ENCODE peak calls at places on chromosomes 11 and 22, in six cellular contexts. R is A549, H is IMR-90, Z is mammary epithelial cell, B is stomach, Y is lower lobe of right lung. A is an unnamed sample.

GRCh38 chr11:60985991-60986915 is 14.8 kb downstream of the CD6 start:
- DNase-seq in Y (peak; percentile 81), Z (peak; percentile 88), R (no peak), H (peak; percentile 46), B (peak; percentile 76), A (no peak)

GRCh38 chr11:86047275-86047991 is 21.5 kb downstream of the PICALM start:
- DNase-seq in Y (no peak), R (no peak), B (no peak), H (peak; percentile 54), Z (peak; percentile 78), A (no peak)

GRCh38 chr11:104918113-104918824 is 20.0 kb upstream of the CASP12 start:
- DNase-seq in H (peak; percentile 93), R (no peak), Z (peak; percentile 11), B (no peak), Y (no peak), A (no peak)

GRCh38 chr11:36574486-36574885 is 6.7 kb downstream of the RAG1 start:
- DNase-seq in B (no peak), Z (no peak), Y (no peak), H (no peak), R (no peak), A (no peak)

GRCh38 chr11:1521382-1522080 is 35.0 kb upstream of the MOB2 start:
- DNase-seq in Y (no peak), H (no peak), Z (no peak), R (no peak), B (no peak), A (no peak)

GRCh38 chr11:103907548-103908455 is 128.6 kb upstream of the DDI1 start:
- DNase-seq in H (peak; percentile 68), Y (no peak), B (no peak), Z (peak; percentile 6), R (no peak), A (no peak)

GRCh38 chr11:62602141-62603071 is 741 bp upstream of the MTA2 start:
- DNase-seq in Z (no peak), H (peak; percentile 46), Y (peak; percentile 78), R (no peak), B (peak; percentile 65), A (peak; percentile 67)

GRCh38 chr11:134791102-134791501 is 379.1 kb upstream of the B3GAT1 start:
- DNase-seq in H (no peak), Y (no peak), B (no peak), Z (no peak), R (no peak), A (no peak)

GRCh38 chr11:11579012-11579755 is 42.6 kb downstream of the GALNT18 start:
- DNase-seq in B (no peak), R (no peak), Z (no peak), Y (peak; percentile 54), H (no peak), A (no peak)

GRCh38 chr11:2954263-2954662 is 25.0 kb upstream of the PHLDA2 start:
- DNase-seq in B (no peak), Z (no peak), R (no peak), H (peak; percentile 18), Y (no peak), A (no peak)

GRCh38 chr11:48169259-48169658 is 47.4 kb upstream of the OR4B1 start:
- DNase-seq in R (no peak), Y (no peak), Z (no peak), B (no peak), H (no peak), A (no peak)

GRCh38 chr11:871472-871871 is 28.8 kb downstream of the TSPAN4 start:
- DNase-seq in B (no peak), Z (no peak), H (no peak), Y (no peak), R (no peak), A (no peak)

GRCh38 chr11:93032580-93032979 is 63.1 kb downstream of the MTNR1B start:
- DNase-seq in B (no peak), H (peak; percentile 30), R (no peak), Y (no peak), Z (peak; percentile 58), A (no peak)

GRCh38 chr22:17109113-17109865 is 11.9 kb downstream of the TMEM121B start:
- DNase-seq in H (no peak), Y (no peak), R (no peak), Z (no peak), B (no peak), A (no peak)

GRCh38 chr11:124896821-124897391 is 759 bp downstream of the ROBO4 start:
- DNase-seq in Z (no peak), B (no peak), H (no peak), Y (no peak), R (no peak), A (no peak)

GRCh38 chr11:2178906-2179494 is 7.4 kb upstream of the TH start:
- DNase-seq in R (no peak), H (peak; percentile 37), Z (peak; percentile 82), B (no peak), Y (no peak), A (no peak)

GRCh38 chr11:95625164-95626017 is 164.2 kb downstream of the FAM76B start:
- DNase-seq in Y (no peak), R (no peak), H (no peak), Z (no peak), B (no peak), A (no peak)

GRCh38 chr11:17405232-17406005 is 17.0 kb upstream of the KCNJ11 start:
- DNase-seq in R (peak; percentile 47), H (peak; percentile 7), B (peak; percentile 91), Z (peak; percentile 30), Y (peak; percentile 81), A (peak; percentile 47)

GRCh38 chr11:86416494-86416893 is 41.8 kb downstream of the CCDC81 start:
- DNase-seq in B (no peak), H (peak; percentile 60), Z (no peak), Y (no peak), R (no peak), A (no peak)

GRCh38 chr22:24424001-24424900 is 3.1 kb upstream of the ADORA2A start:
- DNase-seq in B (no peak), H (no peak), R (no peak), Y (peak; percentile 62), Z (no peak), A (no peak)

GRCh38 chr11:29879560-29879959 is 137.3 kb downstream of the KCNA4 start:
- DNase-seq in Y (no peak), H (no peak), Z (no peak), B (no peak), R (no peak), A (no peak)

GRCh38 chr11:9735236-9735635 is 71.4 kb downstream of the SWAP70 start:
- DNase-seq in R (no peak), Y (no peak), Z (no peak), H (no peak), B (no peak), A (no peak)

GRCh38 chr22:28582806-28583205 is 96.8 kb downstream of the TTC28 start:
- DNase-seq in Z (peak; percentile 42), H (peak; percentile 81), R (no peak), Y (no peak), B (no peak), A (no peak)

GRCh38 chr22:44091021-44091721 is 67.1 kb downstream of the PARVB start:
- DNase-seq in Y (no peak), H (no peak), Z (no peak), R (peak; percentile 32), B (no peak), A (no peak)

GRCh38 chr11:118437046-118437735 is 899 bp downstream of the KMT2A start:
- DNase-seq in Z (peak; percentile 59), R (peak; percentile 28), Y (peak; percentile 50), B (no peak), H (peak; percentile 35), A (peak; percentile 69)
- H3K4me1 ChIP-seq in Z (peaks cover 31% of the 10 kb centered on the region), R (peaks cover 31% of the 10 kb centered on the region), Y (peaks cover 50% of the 10 kb centered on the region), B (peaks cover 33% of the 10 kb centered on the region), H (peaks cover 11% of the 10 kb centered on the region), A (no peaks in the 10 kb centered on the region)

GRCh38 chr11:131633978-131634377 is 263.6 kb downstream of the NTM start:
- DNase-seq in Y (no peak), B (no peak), H (no peak), Z (no peak), R (no peak), A (no peak)
- H3K27ac ChIP-seq in Y (no peak overlapping the region), B (no peak overlapping the region), H (no peak overlapping the region), Z (no peak overlapping the region), R (no peak overlapping the region), A (no peak overlapping the region)

GRCh38 chr22:49028111-49028510 is 799.6 kb downstream of the BRD1 start:
- DNase-seq in B (no peak), Y (peak; percentile 30), R (no peak), Z (no peak), H (no peak), A (no peak)

GRCh38 chr22:49027122-49027670 is 800.5 kb downstream of the BRD1 start:
- DNase-seq in R (no peak), Z (no peak), Y (peak; percentile 38), B (no peak), H (no peak), A (no peak)

GRCh38 chr22:49024775-49025440 is 802.8 kb downstream of the BRD1 start:
- DNase-seq in Y (peak; percentile 28), Z (no peak), R (no peak), H (no peak), B (no peak), A (no peak)

GRCh38 chr22:49025791-49026475 is 801.7 kb downstream of the BRD1 start:
- DNase-seq in R (no peak), Y (peak; percentile 33), Z (no peak), H (no peak), B (no peak), A (no peak)

DNA sequence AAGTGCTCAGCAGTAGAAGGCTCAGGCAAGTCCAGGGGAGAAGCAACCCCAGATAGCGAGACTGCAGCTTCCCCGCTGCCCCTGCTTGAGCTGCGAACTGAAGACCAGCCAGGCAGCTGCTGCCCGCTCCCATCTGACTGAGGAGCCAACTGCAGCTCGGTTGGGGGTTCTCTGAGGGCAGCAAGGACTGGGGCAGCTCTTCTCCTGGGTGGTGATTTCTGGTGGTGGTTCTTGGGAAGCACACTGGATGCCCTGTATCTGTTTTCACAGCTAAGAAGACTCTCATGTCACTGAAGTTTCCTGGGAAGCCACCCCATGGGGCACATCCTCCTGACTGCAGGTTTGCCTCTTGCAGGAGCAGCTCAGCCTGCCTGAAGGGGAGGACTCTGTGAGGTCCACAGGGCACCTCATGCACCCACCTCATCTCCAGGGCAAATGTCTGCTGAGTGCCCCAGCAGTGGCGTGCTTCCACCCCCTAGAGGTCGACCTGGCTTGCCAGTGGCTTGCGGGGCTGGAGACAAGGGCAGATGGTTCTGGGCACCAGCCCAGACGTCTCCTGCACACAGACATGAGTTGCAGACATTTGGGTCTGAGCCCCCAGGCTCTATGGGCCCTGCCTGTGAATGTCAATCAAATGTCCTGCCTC is 801.1 kb downstream of the BRD1 start:
- DNase-seq in Z (no peak), H (no peak), B (no peak), Y (peak; percentile 36), R (peak; percentile 6), A (no peak)
- TF ChIP-seq CTCF in Z (no peak), H (no peak), B (no peak), Y (peak; percentile 36), R (peak; percentile 10), A (no peak)

GRCh38 chr11:20013346-20014066 is 146.8 kb downstream of the DBX1 start:
- DNase-seq in Y (no peak), R (no peak), Z (peak; percentile 56), H (peak; percentile 39), B (no peak), A (no peak)

GRCh38 chr11:20008870-20009644 is 151.2 kb downstream of the DBX1 start:
- DNase-seq in R (no peak), Z (no peak), H (no peak), B (no peak), Y (no peak), A (no peak)

GRCh38 chr11:20010106-20010860 is 150.0 kb downstream of the DBX1 start:
- DNase-seq in B (no peak), R (no peak), Z (no peak), Y (no peak), H (no peak), A (no peak)

GRCh38 chr11:20010861-20011225 is 149.4 kb downstream of the DBX1 start:
- DNase-seq in B (no peak), Z (no peak), Y (no peak), H (no peak), R (no peak), A (no peak)

GRCh38 chr11:20011294-20011951 is 148.9 kb downstream of the DBX1 start:
- DNase-seq in B (no peak), H (no peak), Z (peak; percentile 89), Y (no peak), R (no peak), A (no peak)
- H3K4me1 ChIP-seq in B (no peaks in the 10 kb centered on the region), H (peaks cover 9% of the 10 kb centered on the region), Z (peaks cover 41% of the 10 kb centered on the region), Y (no peaks in the 10 kb centered on the region), R (peaks cover 61% of the 10 kb centered on the region), A (no peaks in the 10 kb centered on the region)